ENCODE peak calls at places on chromosomes 2 and 18, in eight cellular contexts. One of them, this sample, is unnamed.

GRCh38 chr2:8753609-8754008 is 71.8 kb downstream of the ID2 start:
- DNase-seq in adrenal gland: no peak
- DNase-seq in neural progenitor cell: no peak
- DNase-seq in foreskin keratinocyte: no peak
- DNase-seq in left ventricle myocardium inferior: no peak
- DNase-seq in body of pancreas: no peak
- DNase-seq in RWPE1: no peak
- DNase-seq in ovary: no peak
- DNase-seq in this sample: no peak

GRCh38 chr18:50970006-50970405 is 2.2 kb downstream of the ELAC1 start:
- DNase-seq in adrenal gland: no peak
- DNase-seq in neural progenitor cell: no peak
- DNase-seq in foreskin keratinocyte: no peak
- DNase-seq in left ventricle myocardium inferior: peak
- DNase-seq in body of pancreas: peak
- DNase-seq in RWPE1: no peak
- DNase-seq in ovary: no peak
- DNase-seq in this sample: peak

GRCh38 chr2:28270456-28271146 is 122.1 kb upstream of the FOSL2 start:
- DNase-seq in adrenal gland: no peak
- DNase-seq in neural progenitor cell: no peak
- DNase-seq in foreskin keratinocyte: no peak
- DNase-seq in left ventricle myocardium inferior: no peak
- DNase-seq in body of pancreas: no peak
- DNase-seq in RWPE1: no peak
- DNase-seq in ovary: no peak
- DNase-seq in this sample: no peak

GRCh38 chr2:109427661-109428091 is 186.1 kb downstream of the SEPTIN10 start:
- DNase-seq in adrenal gland: no peak
- DNase-seq in neural progenitor cell: no peak
- DNase-seq in foreskin keratinocyte: no peak
- DNase-seq in left ventricle myocardium inferior: no peak
- DNase-seq in body of pancreas: no peak
- DNase-seq in RWPE1: no peak
- DNase-seq in ovary: no peak
- DNase-seq in this sample: no peak

GRCh38 chr18:69447886-69448285 is 47.2 kb downstream of the DOK6 start:
- DNase-seq in adrenal gland: no peak
- DNase-seq in neural progenitor cell: no peak
- DNase-seq in foreskin keratinocyte: no peak
- DNase-seq in left ventricle myocardium inferior: no peak
- DNase-seq in body of pancreas: no peak
- DNase-seq in RWPE1: no peak
- DNase-seq in ovary: no peak
- DNase-seq in this sample: no peak

GRCh38 chr18:9796933-9797549 is 88.7 kb upstream of the TXNDC2 start:
- DNase-seq in adrenal gland: no peak
- DNase-seq in neural progenitor cell: no peak
- DNase-seq in foreskin keratinocyte: no peak
- DNase-seq in left ventricle myocardium inferior: no peak
- DNase-seq in body of pancreas: no peak
- DNase-seq in RWPE1: no peak
- DNase-seq in ovary: no peak
- DNase-seq in this sample: peak

GRCh38 chr2:43368483-43369385 is 142.3 kb upstream of the ZFP36L2 start:
- DNase-seq in adrenal gland: no peak
- DNase-seq in neural progenitor cell: no peak
- DNase-seq in foreskin keratinocyte: no peak
- DNase-seq in left ventricle myocardium inferior: no peak
- DNase-seq in body of pancreas: no peak
- DNase-seq in RWPE1: no peak
- DNase-seq in ovary: no peak
- DNase-seq in this sample: no peak

GRCh38 chr2:32627441-32627900 is 379 bp upstream of the TTC27 start:
- DNase-seq in adrenal gland: peak
- DNase-seq in neural progenitor cell: peak
- DNase-seq in foreskin keratinocyte: peak
- DNase-seq in left ventricle myocardium inferior: peak
- DNase-seq in body of pancreas: peak
- DNase-seq in RWPE1: peak
- DNase-seq in ovary: peak
- DNase-seq in this sample: peak

GRCh38 chr2:118523761-118524160 is 323.7 kb downstream of the EN1 start:
- DNase-seq in adrenal gland: no peak
- DNase-seq in neural progenitor cell: no peak
- DNase-seq in foreskin keratinocyte: no peak
- DNase-seq in left ventricle myocardium inferior: no peak
- DNase-seq in body of pancreas: no peak
- DNase-seq in RWPE1: no peak
- DNase-seq in ovary: no peak
- DNase-seq in this sample: no peak

GRCh38 chr2:68907232-68907922 is 36.2 kb upstream of the BMP10 start:
- DNase-seq in adrenal gland: no peak
- DNase-seq in neural progenitor cell: no peak
- DNase-seq in foreskin keratinocyte: no peak
- DNase-seq in left ventricle myocardium inferior: no peak
- DNase-seq in body of pancreas: no peak
- DNase-seq in RWPE1: no peak
- DNase-seq in ovary: no peak
- DNase-seq in this sample: no peak

GRCh38 chr2:183259921-183260320 is 135.7 kb downstream of the NUP35 start:
- DNase-seq in adrenal gland: no peak
- DNase-seq in neural progenitor cell: no peak
- DNase-seq in foreskin keratinocyte: no peak
- DNase-seq in left ventricle myocardium inferior: no peak
- DNase-seq in body of pancreas: no peak
- DNase-seq in RWPE1: no peak
- DNase-seq in ovary: no peak
- DNase-seq in this sample: no peak

GRCh38 chr2:63124209-63124608 is 73.6 kb downstream of the OTX1 start:
- DNase-seq in adrenal gland: no peak
- DNase-seq in neural progenitor cell: no peak
- DNase-seq in foreskin keratinocyte: peak
- DNase-seq in left ventricle myocardium inferior: no peak
- DNase-seq in body of pancreas: no peak
- DNase-seq in RWPE1: peak
- DNase-seq in ovary: no peak
- DNase-seq in this sample: no peak

GRCh38 chr2:205612661-205613060 is 69.6 kb upstream of the NRP2 start:
- DNase-seq in adrenal gland: no peak
- DNase-seq in neural progenitor cell: no peak
- DNase-seq in foreskin keratinocyte: no peak
- DNase-seq in left ventricle myocardium inferior: no peak
- DNase-seq in body of pancreas: no peak
- DNase-seq in RWPE1: no peak
- DNase-seq in ovary: no peak
- DNase-seq in this sample: no peak

GRCh38 chr2:46303822-46304221 is 6.6 kb downstream of the EPAS1 start:
- DNase-seq in adrenal gland: no peak
- DNase-seq in neural progenitor cell: no peak
- DNase-seq in foreskin keratinocyte: no peak
- DNase-seq in left ventricle myocardium inferior: no peak
- DNase-seq in body of pancreas: no peak
- DNase-seq in RWPE1: no peak
- DNase-seq in ovary: no peak
- DNase-seq in this sample: no peak

GRCh38 chr2:23009545-23010149 is 375.3 kb upstream of the KLHL29 start:
- DNase-seq in adrenal gland: no peak
- DNase-seq in neural progenitor cell: no peak
- DNase-seq in foreskin keratinocyte: no peak
- DNase-seq in left ventricle myocardium inferior: no peak
- DNase-seq in body of pancreas: peak
- DNase-seq in RWPE1: no peak
- DNase-seq in ovary: no peak
- DNase-seq in this sample: no peak

GRCh38 chr2:32479224-32479623 is 122.4 kb downstream of the BIRC6 start:
- DNase-seq in adrenal gland: no peak
- DNase-seq in neural progenitor cell: no peak
- DNase-seq in foreskin keratinocyte: no peak
- DNase-seq in left ventricle myocardium inferior: no peak
- DNase-seq in body of pancreas: no peak
- DNase-seq in RWPE1: no peak
- DNase-seq in ovary: no peak
- DNase-seq in this sample: no peak

GRCh38 chr2:203126971-203127370 is 111.8 kb upstream of the CYP20A1 start:
- DNase-seq in adrenal gland: no peak
- DNase-seq in neural progenitor cell: no peak
- DNase-seq in foreskin keratinocyte: no peak
- DNase-seq in left ventricle myocardium inferior: no peak
- DNase-seq in body of pancreas: no peak
- DNase-seq in RWPE1: no peak
- DNase-seq in ovary: no peak
- DNase-seq in this sample: no peak

GRCh38 chr18:36366994-36367839 is 69.7 kb downstream of the FHOD3 start:
- DNase-seq in adrenal gland: peak
- DNase-seq in neural progenitor cell: no peak
- DNase-seq in foreskin keratinocyte: no peak
- DNase-seq in left ventricle myocardium inferior: peak
- DNase-seq in body of pancreas: peak
- DNase-seq in RWPE1: no peak
- DNase-seq in ovary: peak
- DNase-seq in this sample: peak

DNA sequence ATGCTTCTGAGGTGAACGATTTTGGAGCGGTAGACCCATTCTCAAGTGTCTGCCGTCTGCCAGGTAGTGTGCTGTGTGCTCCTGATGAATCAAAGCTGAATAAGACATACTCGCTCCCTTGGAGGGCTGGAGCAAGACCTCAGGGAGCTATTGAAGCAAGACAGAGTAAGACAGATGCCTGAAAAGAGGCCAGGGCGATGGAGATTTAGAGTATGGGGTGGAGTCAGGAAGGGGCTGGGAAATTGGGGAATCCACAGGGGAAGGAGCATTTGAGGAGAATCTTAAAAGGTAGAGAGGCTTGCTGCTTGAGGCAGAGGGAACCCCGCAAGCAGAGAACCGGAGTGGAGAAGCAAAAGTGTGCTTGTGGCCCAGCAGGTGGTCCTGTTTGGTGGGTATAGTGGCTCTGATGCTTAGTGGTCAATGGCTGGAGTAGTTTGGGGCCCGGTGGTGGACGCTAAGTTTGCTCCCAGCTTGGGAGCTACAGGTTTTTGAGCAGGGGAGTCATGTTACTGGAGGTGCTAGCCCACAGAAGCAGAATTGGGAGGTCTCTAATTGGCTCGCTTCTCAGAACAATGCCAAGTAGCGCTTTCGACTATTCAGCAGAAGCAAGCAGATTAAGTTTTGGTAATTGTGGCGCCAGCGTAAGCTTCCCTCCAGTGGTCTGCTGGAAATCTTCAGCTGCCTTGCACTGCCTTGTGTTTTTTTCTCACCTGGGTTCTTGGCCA is 2.0 kb downstream of the CNNM4 start:
- DNase-seq in adrenal gland: no peak
- DNase-seq in neural progenitor cell: peak
- DNase-seq in foreskin keratinocyte: no peak
- DNase-seq in left ventricle myocardium inferior: no peak
- DNase-seq in body of pancreas: peak
- DNase-seq in RWPE1: no peak
- DNase-seq in ovary: no peak
- DNase-seq in this sample: peak
- H3K27ac ChIP-seq in adrenal gland: no peak
- H3K27ac ChIP-seq in neural progenitor cell: peak
- H3K27ac ChIP-seq in foreskin keratinocyte: no peak
- H3K27ac ChIP-seq in left ventricle myocardium inferior: peak
- H3K27ac ChIP-seq in body of pancreas: peak
- H3K27ac ChIP-seq in RWPE1: no peak
- H3K27ac ChIP-seq in ovary: no peak
- H3K27ac ChIP-seq in this sample: peak

GRCh38 chr2:104312684-104313083 is 541.2 kb upstream of the POU3F3 start:
- DNase-seq in adrenal gland: no peak
- DNase-seq in neural progenitor cell: peak
- DNase-seq in foreskin keratinocyte: no peak
- DNase-seq in left ventricle myocardium inferior: no peak
- DNase-seq in body of pancreas: no peak
- DNase-seq in RWPE1: no peak
- DNase-seq in ovary: no peak
- DNase-seq in this sample: no peak
- TF ChIP-seq CTCF in adrenal gland: no peak
- TF ChIP-seq CTCF in neural progenitor cell: peak
- TF ChIP-seq CTCF in foreskin keratinocyte: no peak
- TF ChIP-seq CTCF in left ventricle myocardium inferior: no peak
- TF ChIP-seq CTCF in body of pancreas: no peak
- TF ChIP-seq CTCF in RWPE1: no peak
- TF ChIP-seq CTCF in ovary: no peak
- TF ChIP-seq CTCF in this sample: no peak

DNA sequence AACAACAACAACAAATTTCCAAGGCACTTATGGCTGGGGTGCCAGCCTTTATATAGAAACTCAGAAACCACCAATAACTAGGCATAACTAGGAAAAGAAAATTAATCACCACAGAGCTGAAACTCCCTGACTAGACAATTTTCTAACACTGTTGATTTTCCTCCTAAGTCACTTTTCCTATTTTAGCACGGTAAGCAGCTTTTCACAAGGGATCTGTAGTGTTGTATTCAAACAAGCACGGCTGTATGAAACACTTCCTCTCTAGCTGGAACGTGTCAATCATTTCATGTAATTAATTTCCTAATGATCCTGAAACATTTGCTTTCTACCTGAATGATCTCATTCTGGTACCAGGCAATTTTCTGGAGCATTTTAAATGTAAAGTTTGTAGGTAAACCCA is 645.0 kb downstream of the IRS1 start:
- DNase-seq in adrenal gland: no peak
- DNase-seq in neural progenitor cell: no peak
- DNase-seq in foreskin keratinocyte: no peak
- DNase-seq in left ventricle myocardium inferior: no peak
- DNase-seq in body of pancreas: no peak
- DNase-seq in RWPE1: no peak
- DNase-seq in ovary: no peak
- DNase-seq in this sample: no peak
- H3K27ac ChIP-seq in adrenal gland: no peak
- H3K27ac ChIP-seq in neural progenitor cell: no peak
- H3K27ac ChIP-seq in foreskin keratinocyte: no peak
- H3K27ac ChIP-seq in left ventricle myocardium inferior: no peak
- H3K27ac ChIP-seq in body of pancreas: no peak
- H3K27ac ChIP-seq in RWPE1: no peak
- H3K27ac ChIP-seq in ovary: no peak
- H3K27ac ChIP-seq in this sample: no peak

GRCh38 chr18:8450013-8450412 is 159.2 kb upstream of the RAB12 start:
- DNase-seq in adrenal gland: no peak
- DNase-seq in neural progenitor cell: peak
- DNase-seq in foreskin keratinocyte: no peak
- DNase-seq in left ventricle myocardium inferior: no peak
- DNase-seq in body of pancreas: peak
- DNase-seq in RWPE1: no peak
- DNase-seq in ovary: no peak
- DNase-seq in this sample: no peak
- TF ChIP-seq CTCF in adrenal gland: peak
- TF ChIP-seq CTCF in neural progenitor cell: peak
- TF ChIP-seq CTCF in foreskin keratinocyte: peak
- TF ChIP-seq CTCF in left ventricle myocardium inferior: peak
- TF ChIP-seq CTCF in body of pancreas: no peak
- TF ChIP-seq CTCF in RWPE1: peak
- TF ChIP-seq CTCF in ovary: no peak
- TF ChIP-seq CTCF in this sample: no peak